ENCODE peak calls at places on chromosomes 13 and 19, in four cellular contexts. One of them, this sample, is unnamed.

GRCh38 chr13:99129050-99129449 is 71.6 kb upstream of the UBAC2 start:
- DNase-seq in HepG2: no peak
- DNase-seq in stimulated activated naive CD8-positive, alpha-beta T cell treated with anti-CD3 and anti-CD28 coated beads, Interleukin-15, Interleukin-2, amounts not matched to agents 100 U/mL and 50 U/mL, for 24 hours: no peak
- DNase-seq in activated naive CD4-positive, alpha-beta T cell treated with Interleukin-2 at 50 U/mL for 16 hours: no peak
- DNase-seq in this sample: no peak

GRCh38 chr13:27765650-27766049 is 26.6 kb upstream of the GSX1 start:
- DNase-seq in HepG2: no peak
- DNase-seq in activated naive CD4-positive, alpha-beta T cell treated with Interleukin-2 at 50 U/mL for 16 hours: no peak
- DNase-seq in stimulated activated naive CD8-positive, alpha-beta T cell treated with anti-CD3 and anti-CD28 coated beads, Interleukin-15, Interleukin-2, amounts not matched to agents 100 U/mL and 50 U/mL, for 24 hours: no peak
- DNase-seq in this sample: no peak

GRCh38 chr13:60260440-60260839 is 96.7 kb upstream of the DIAPH3 start:
- DNase-seq in HepG2: no peak
- DNase-seq in activated naive CD4-positive, alpha-beta T cell treated with Interleukin-2 at 50 U/mL for 16 hours: no peak
- DNase-seq in stimulated activated naive CD8-positive, alpha-beta T cell treated with anti-CD3 and anti-CD28 coated beads, Interleukin-15, Interleukin-2, amounts not matched to agents 100 U/mL and 50 U/mL, for 24 hours: no peak
- DNase-seq in this sample: no peak

GRCh38 chr13:99034333-99035085 is 56.6 kb upstream of the DOCK9 start:
- DNase-seq in activated naive CD4-positive, alpha-beta T cell treated with Interleukin-2 at 50 U/mL for 16 hours: no peak
- DNase-seq in HepG2: no peak
- DNase-seq in stimulated activated naive CD8-positive, alpha-beta T cell treated with anti-CD3 and anti-CD28 coated beads, Interleukin-15, Interleukin-2, amounts not matched to agents 100 U/mL and 50 U/mL, for 24 hours: no peak
- DNase-seq in this sample: no peak

GRCh38 chr19:49019242-49019932 is 2.5 kb upstream of the LHB start:
- DNase-seq in HepG2: peak; percentile 67
- DNase-seq in stimulated activated naive CD8-positive, alpha-beta T cell treated with anti-CD3 and anti-CD28 coated beads, Interleukin-15, Interleukin-2, amounts not matched to agents 100 U/mL and 50 U/mL, for 24 hours: peak; percentile 74
- DNase-seq in activated naive CD4-positive, alpha-beta T cell treated with Interleukin-2 at 50 U/mL for 16 hours: peak; percentile 67
- DNase-seq in this sample: peak; percentile 85

GRCh38 chr13:35947315-35947714 is 183.9 kb downstream of the DCLK1 start:
- DNase-seq in stimulated activated naive CD8-positive, alpha-beta T cell treated with anti-CD3 and anti-CD28 coated beads, Interleukin-15, Interleukin-2, amounts not matched to agents 100 U/mL and 50 U/mL, for 24 hours: no peak
- DNase-seq in activated naive CD4-positive, alpha-beta T cell treated with Interleukin-2 at 50 U/mL for 16 hours: no peak
- DNase-seq in HepG2: no peak
- DNase-seq in this sample: no peak

GRCh38 chr19:54172764-54173699 is at the start of gene TMC4:
- DNase-seq in HepG2: no peak
- DNase-seq in activated naive CD4-positive, alpha-beta T cell treated with Interleukin-2 at 50 U/mL for 16 hours: no peak
- DNase-seq in stimulated activated naive CD8-positive, alpha-beta T cell treated with anti-CD3 and anti-CD28 coated beads, Interleukin-15, Interleukin-2, amounts not matched to agents 100 U/mL and 50 U/mL, for 24 hours: no peak
- DNase-seq in this sample: no peak

GRCh38 chr13:97659602-97660001 is 225.6 kb downstream of the RAP2A start:
- DNase-seq in stimulated activated naive CD8-positive, alpha-beta T cell treated with anti-CD3 and anti-CD28 coated beads, Interleukin-15, Interleukin-2, amounts not matched to agents 100 U/mL and 50 U/mL, for 24 hours: no peak
- DNase-seq in HepG2: peak; percentile 13
- DNase-seq in activated naive CD4-positive, alpha-beta T cell treated with Interleukin-2 at 50 U/mL for 16 hours: no peak
- DNase-seq in this sample: no peak

GRCh38 chr13:76791290-76791664 is 94.9 kb downstream of the KCTD12 start:
- DNase-seq in stimulated activated naive CD8-positive, alpha-beta T cell treated with anti-CD3 and anti-CD28 coated beads, Interleukin-15, Interleukin-2, amounts not matched to agents 100 U/mL and 50 U/mL, for 24 hours: no peak
- DNase-seq in activated naive CD4-positive, alpha-beta T cell treated with Interleukin-2 at 50 U/mL for 16 hours: no peak
- DNase-seq in HepG2: no peak
- DNase-seq in this sample: no peak

GRCh38 chr19:6706633-6706958 is 13.9 kb downstream of the C3 start:
- DNase-seq in activated naive CD4-positive, alpha-beta T cell treated with Interleukin-2 at 50 U/mL for 16 hours: no peak
- DNase-seq in stimulated activated naive CD8-positive, alpha-beta T cell treated with anti-CD3 and anti-CD28 coated beads, Interleukin-15, Interleukin-2, amounts not matched to agents 100 U/mL and 50 U/mL, for 24 hours: no peak
- DNase-seq in HepG2: no peak
- DNase-seq in this sample: no peak

GRCh38 chr13:57632276-57633140 is 964 bp downstream of the PCDH17 start:
- DNase-seq in stimulated activated naive CD8-positive, alpha-beta T cell treated with anti-CD3 and anti-CD28 coated beads, Interleukin-15, Interleukin-2, amounts not matched to agents 100 U/mL and 50 U/mL, for 24 hours: no peak
- DNase-seq in activated naive CD4-positive, alpha-beta T cell treated with Interleukin-2 at 50 U/mL for 16 hours: no peak
- DNase-seq in HepG2: no peak
- DNase-seq in this sample: peak; percentile 28

GRCh38 chr19:2974342-2974932 is 2.9 kb upstream of the TLE6 start:
- DNase-seq in activated naive CD4-positive, alpha-beta T cell treated with Interleukin-2 at 50 U/mL for 16 hours: no peak
- DNase-seq in stimulated activated naive CD8-positive, alpha-beta T cell treated with anti-CD3 and anti-CD28 coated beads, Interleukin-15, Interleukin-2, amounts not matched to agents 100 U/mL and 50 U/mL, for 24 hours: peak; percentile 27
- DNase-seq in HepG2: no peak
- DNase-seq in this sample: no peak

GRCh38 chr13:50485979-50486935 is 357.2 kb downstream of the DLEU7 start:
- DNase-seq in stimulated activated naive CD8-positive, alpha-beta T cell treated with anti-CD3 and anti-CD28 coated beads, Interleukin-15, Interleukin-2, amounts not matched to agents 100 U/mL and 50 U/mL, for 24 hours: no peak
- DNase-seq in activated naive CD4-positive, alpha-beta T cell treated with Interleukin-2 at 50 U/mL for 16 hours: no peak
- DNase-seq in HepG2: no peak
- DNase-seq in this sample: no peak

GRCh38 chr19:41887711-41888382 is 4.9 kb downstream of the ARHGEF1 start:
- DNase-seq in HepG2: peak; percentile 95
- DNase-seq in stimulated activated naive CD8-positive, alpha-beta T cell treated with anti-CD3 and anti-CD28 coated beads, Interleukin-15, Interleukin-2, amounts not matched to agents 100 U/mL and 50 U/mL, for 24 hours: peak; percentile 90
- DNase-seq in activated naive CD4-positive, alpha-beta T cell treated with Interleukin-2 at 50 U/mL for 16 hours: peak; percentile 90
- DNase-seq in this sample: peak; percentile 73

GRCh38 chr19:5623397-5624153 is 692 bp downstream of the SAFB start:
- DNase-seq in activated naive CD4-positive, alpha-beta T cell treated with Interleukin-2 at 50 U/mL for 16 hours: peak; percentile 29
- DNase-seq in HepG2: no peak
- DNase-seq in stimulated activated naive CD8-positive, alpha-beta T cell treated with anti-CD3 and anti-CD28 coated beads, Interleukin-15, Interleukin-2, amounts not matched to agents 100 U/mL and 50 U/mL, for 24 hours: peak; percentile 46
- DNase-seq in this sample: no peak

GRCh38 chr19:47309608-47310007 is at the start of gene C5AR1:
- DNase-seq in activated naive CD4-positive, alpha-beta T cell treated with Interleukin-2 at 50 U/mL for 16 hours: no peak
- DNase-seq in stimulated activated naive CD8-positive, alpha-beta T cell treated with anti-CD3 and anti-CD28 coated beads, Interleukin-15, Interleukin-2, amounts not matched to agents 100 U/mL and 50 U/mL, for 24 hours: no peak
- DNase-seq in HepG2: no peak
- DNase-seq in this sample: no peak

GRCh38 chr19:29666634-29667389 is 1.6 kb downstream of the PLEKHF1 start:
- DNase-seq in HepG2: peak; percentile 55
- DNase-seq in activated naive CD4-positive, alpha-beta T cell treated with Interleukin-2 at 50 U/mL for 16 hours: peak; percentile 19
- DNase-seq in stimulated activated naive CD8-positive, alpha-beta T cell treated with anti-CD3 and anti-CD28 coated beads, Interleukin-15, Interleukin-2, amounts not matched to agents 100 U/mL and 50 U/mL, for 24 hours: peak; percentile 43
- DNase-seq in this sample: no peak